ENCODE peak calls at places on chromosomes 11 and 22, in seven cellular contexts. K, B, W, D, J, T and Y are unnamed samples.
A peak's percentile ranks its signal among the peaks of the same experiment; 100 is the strongest.

GRCh38 chr11:134950692-134951304 is 538.8 kb upstream of the B3GAT1 start:
- DNase-seq in K (no peak), B (no peak), W (no peak), D (no peak), J (no peak), T (no peak), Y (no peak)

GRCh38 chr22:44605486-44605885 is 96.5 kb upstream of the PRR5 start:
- DNase-seq in K (no peak), B (no peak), W (peak; percentile 74), D (no peak), J (no peak), T (no peak), Y (no peak)

GRCh38 chr22:40051322-40051721 is 56.6 kb downstream of the FAM83F start:
- DNase-seq in K (no peak), B (no peak), W (peak; percentile 52), D (no peak), J (no peak), T (no peak), Y (no peak)

GRCh38 chr22:26977741-26978140 is 320.4 kb downstream of the MIAT start:
- DNase-seq in K (no peak), B (no peak), W (peak; percentile 2), D (no peak), J (no peak), T (no peak), Y (no peak)

GRCh38 chr11:37858398-37858797 is 1260.4 kb upstream of the RAG2 start:
- DNase-seq in K (no peak), B (no peak), W (peak; percentile 4), D (no peak), J (no peak), T (no peak), Y (peak; percentile 1)

GRCh38 chr11:27471588-27472397 is 797 bp downstream of the LGR4 start:
- DNase-seq in K (no peak), B (peak; percentile 29), W (peak; percentile 79), D (no peak), J (no peak), T (peak; percentile 51), Y (no peak)

GRCh38 chr11:119108151-119108856 is 1.2 kb downstream of the C2CD2L start:
- DNase-seq in K (no peak), B (no peak), W (peak; percentile 85), D (no peak), J (no peak), T (no peak), Y (peak; percentile 35)

GRCh38 chr11:33667819-33668467 is 32.7 kb downstream of the C11orf91 start:
- DNase-seq in K (no peak), B (no peak), W (no peak), D (no peak), J (no peak), T (no peak), Y (no peak)

GRCh38 chr11:19931141-19931767 is 218.6 kb downstream of the NAV2 start:
- DNase-seq in K (no peak), B (peak; percentile 42), W (no peak), D (no peak), J (no peak), T (no peak), Y (no peak)

GRCh38 chr22:47628477-47629272 is 866.2 kb downstream of the TBC1D22A start:
- DNase-seq in K (no peak), B (no peak), W (no peak), D (no peak), J (no peak), T (no peak), Y (no peak)

GRCh38 chr11:975824-976223 is 50.2 kb downstream of the AP2A2 start:
- DNase-seq in K (no peak), B (no peak), W (peak; percentile 37), D (no peak), J (no peak), T (no peak), Y (no peak)

GRCh38 chr11:66333220-66333877 is 2.9 kb downstream of the RIN1 start:
- DNase-seq in K (no peak), B (no peak), W (no peak), D (no peak), J (no peak), T (no peak), Y (no peak)

GRCh38 chr11:95419915-95420314 is 188.9 kb upstream of the SESN3 start:
- DNase-seq in K (no peak), B (no peak), W (no peak), D (no peak), J (no peak), T (no peak), Y (no peak)

GRCh38 chr11:48001438-48002021 is 21.2 kb downstream of the PTPRJ start:
- DNase-seq in K (no peak), B (no peak), W (no peak), D (no peak), J (no peak), T (peak; percentile 41), Y (no peak)

GRCh38 chr11:2942872-2943710 is 13.9 kb upstream of the PHLDA2 start:
- DNase-seq in K (no peak), B (no peak), W (no peak), D (no peak), J (no peak), T (no peak), Y (no peak)

GRCh38 chr22:41381329-41382097 is at the start of gene TEF:
- DNase-seq in K (peak; percentile 95), B (peak; percentile 99), W (peak; percentile 98), D (peak; percentile 99), J (peak; percentile 97), T (peak; percentile 99), Y (peak; percentile 92)
- TF ChIP-seq POLR2A in K (peak; percentile 4), B (peak; percentile 75), W (no peak), D (peak; percentile 66), J (peak; percentile 85), T (peak; percentile 62), Y (peak; percentile 21)

GRCh38 chr11:67409261-67409666 is 5.4 kb downstream of the TBC1D10C start:
- DNase-seq in K (no peak), B (no peak), W (peak; percentile 92), D (no peak), J (no peak), T (no peak), Y (no peak)
- TF ChIP-seq POLR2A in K (no peak), B (no peak), W (peak; percentile 69), D (no peak), J (peak; percentile 40), T (no peak), Y (no peak)

GRCh38 chr11:70025308-70025707 is 52.8 kb upstream of the ANO1 start:
- DNase-seq in K (no peak), B (no peak), W (no peak), D (no peak), J (no peak), T (no peak), Y (no peak)

GRCh38 chr11:70024773-70025045 is 53.4 kb upstream of the ANO1 start:
- DNase-seq in K (no peak), B (no peak), W (no peak), D (no peak), J (no peak), T (no peak), Y (no peak)

GRCh38 chr11:70026726-70027125 is 51.4 kb upstream of the ANO1 start:
- DNase-seq in K (no peak), B (no peak), W (no peak), D (no peak), J (no peak), T (no peak), Y (no peak)

GRCh38 chr11:70026012-70026411 is 52.1 kb upstream of the ANO1 start:
- DNase-seq in K (no peak), B (no peak), W (no peak), D (no peak), J (no peak), T (no peak), Y (no peak)

DNA sequence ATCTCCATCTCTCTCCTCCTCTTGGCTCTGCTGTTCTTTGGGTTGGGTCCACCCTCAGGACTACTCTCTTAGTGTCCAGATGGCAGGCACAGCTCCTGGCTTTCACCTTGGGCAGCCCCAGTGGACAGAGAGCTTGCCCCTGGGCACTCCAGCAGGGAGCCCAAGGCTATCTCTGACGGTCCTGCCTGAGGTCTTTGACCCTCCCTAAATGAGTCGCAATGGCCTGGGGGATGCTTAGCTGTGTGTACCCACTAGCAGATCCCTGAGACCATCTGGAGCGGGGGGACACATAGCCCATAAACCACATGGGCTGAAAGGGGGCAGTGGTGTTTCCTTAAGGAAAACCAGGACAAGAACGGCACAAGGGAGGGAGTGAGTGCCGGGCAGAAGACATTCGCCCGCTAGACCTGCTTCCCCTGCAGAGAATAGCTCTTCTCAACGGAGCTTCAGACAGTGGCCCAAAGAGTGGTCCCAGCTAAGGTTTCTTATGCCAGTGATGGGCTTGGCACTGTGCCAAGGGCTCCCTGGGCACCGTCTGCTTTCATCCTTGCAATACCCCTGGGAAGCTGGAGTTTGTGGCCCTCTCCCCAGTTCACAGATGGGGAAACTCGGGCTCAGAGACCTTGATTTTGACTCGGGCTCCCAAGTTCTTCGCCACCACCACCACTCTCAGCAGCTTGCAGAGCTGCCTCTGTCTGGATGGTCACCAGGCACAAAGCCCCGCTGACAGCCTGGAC is 53.9 kb upstream of the ANO1 start:
- DNase-seq in K (no peak), B (no peak), W (no peak), D (no peak), J (no peak), T (no peak), Y (no peak)
- TF ChIP-seq POLR2A in K (no peak), B (no peak), W (no peak), D (no peak), J (no peak), T (no peak), Y (no peak)

GRCh38 chr11:72007587-72007986 is 8.9 kb downstream of the IL18BP start:
- DNase-seq in K (no peak), B (no peak), W (no peak), D (no peak), J (no peak), T (no peak), Y (no peak)

GRCh38 chr11:72004515-72005346 is 6.0 kb downstream of the IL18BP start:
- DNase-seq in K (no peak), B (no peak), W (no peak), D (no peak), J (no peak), T (no peak), Y (no peak)

GRCh38 chr11:72005347-72006260 is 6.9 kb downstream of the IL18BP start:
- DNase-seq in K (no peak), B (no peak), W (no peak), D (no peak), J (no peak), T (no peak), Y (no peak)

GRCh38 chr11:72007089-72007476 is 8.4 kb downstream of the IL18BP start:
- DNase-seq in K (no peak), B (no peak), W (no peak), D (no peak), J (no peak), T (no peak), Y (no peak)

DNA sequence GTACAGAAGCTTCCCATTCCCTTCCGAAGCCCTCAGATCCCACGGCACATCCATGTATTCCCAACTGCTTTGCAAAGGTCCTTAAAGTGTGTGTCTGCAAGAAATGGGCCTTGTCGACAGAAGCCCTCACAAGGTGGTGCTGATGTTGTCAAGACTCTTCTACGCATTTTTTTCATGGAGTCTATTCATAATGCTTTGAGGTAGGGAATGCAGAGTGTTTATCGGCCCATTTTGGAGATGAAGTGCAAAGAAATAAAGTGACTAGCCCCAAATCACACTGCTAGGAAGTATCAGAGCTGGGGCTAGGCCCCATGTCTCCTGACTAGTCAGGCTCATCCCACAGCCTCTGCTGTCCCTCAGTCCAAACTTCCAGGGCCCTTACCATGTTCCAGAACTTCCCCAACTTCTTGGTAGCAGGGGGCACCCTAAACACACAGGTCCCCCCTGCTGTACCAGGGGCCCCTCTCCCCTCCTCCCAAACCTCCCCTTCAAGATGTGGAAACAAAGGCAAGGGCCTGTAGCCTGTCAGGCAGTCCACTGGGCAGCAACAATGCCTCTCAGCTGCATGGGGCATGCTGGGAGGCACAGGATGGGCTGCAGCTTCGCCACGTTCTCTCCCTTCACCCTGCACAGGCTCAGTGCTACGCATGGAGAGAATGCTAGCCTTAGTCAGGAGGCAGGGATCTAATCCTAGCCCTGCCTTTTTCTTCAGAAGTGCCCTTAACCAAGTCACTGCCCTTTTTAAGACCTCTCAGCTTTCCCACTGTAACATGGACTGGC is 7.8 kb downstream of the IL18BP start:
- DNase-seq in K (no peak), B (no peak), W (no peak), D (no peak), J (no peak), T (no peak), Y (no peak)
- TF ChIP-seq POLR2A in K (no peak), B (no peak), W (no peak), D (no peak), J (no peak), T (no peak), Y (no peak)